ENCODE peak calls at places on chromosomes 5 and 9, in five cellular contexts. K is central memory CD4-positive, alpha-beta T cell; M is T-helper 1 cell; N is NCI-H1092; G is stimulated activated CD4-positive, alpha-beta T cell treated with anti-CD3 and anti-CD28 coated beads, TNF-alpha, amount 100 ng/mL, for 24 hours. W is an unnamed sample.
A peak's percentile ranks its signal among the peaks of the same experiment; 100 is the strongest.

GRCh38 chr5:90434116-90434714 is 24.7 kb upstream of the CETN3 start:
- DNase-seq in K (no peak), M (no peak), N (no peak), G (no peak), W (no peak)

GRCh38 chr5:148697177-148697820 is 43.0 kb upstream of the HTR4 start:
- DNase-seq in K (no peak), M (no peak), N (no peak), G (no peak), W (no peak)

GRCh38 chr5:1963941-1964451 is 81.3 kb upstream of the IRX4 start:
- DNase-seq in K (no peak), M (no peak), N (no peak), G (no peak), W (no peak)

GRCh38 chr9:109681301-109681700 is 98.7 kb upstream of the PALM2AKAP2 start:
- DNase-seq in K (no peak), M (no peak), N (no peak), G (no peak), W (no peak)

GRCh38 chr5:131270809-131271208 is 7.0 kb downstream of the CDC42SE2 start:
- DNase-seq in K (no peak), M (no peak), N (no peak), G (no peak), W (no peak)

GRCh38 chr9:14838701-14839100 is 71.5 kb downstream of the FREM1 start:
- DNase-seq in K (no peak), M (no peak), N (no peak), G (no peak), W (no peak)

GRCh38 chr5:139383275-139383992 is at the start of gene SLC23A1:
- DNase-seq in K (no peak), M (no peak), N (no peak), G (no peak), W (no peak)

GRCh38 chr9:38372685-38373619 is 19.6 kb upstream of the ALDH1B1 start:
- DNase-seq in K (no peak), M (no peak), N (no peak), G (no peak), W (no peak)

GRCh38 chr9:93937193-93937592 is 18.0 kb downstream of the BARX1 start:
- DNase-seq in K (no peak), M (no peak), N (no peak), G (no peak), W (no peak)

GRCh38 chr9:133286523-133286922 is 11.5 kb upstream of the ABO start:
- DNase-seq in K (no peak), M (no peak), N (no peak), G (no peak), W (no peak)

GRCh38 chr5:107359033-107359915 is 311.5 kb downstream of the EFNA5 start:
- DNase-seq in K (no peak), M (no peak), N (no peak), G (no peak), W (no peak)

GRCh38 chr5:177600458-177601018 is 606 bp downstream of the B4GALT7 start:
- DNase-seq in K (no peak), M (no peak), N (peak; percentile 3), G (no peak), W (no peak)

GRCh38 chr5:62143268-62144229 is 162.5 kb upstream of the KIF2A start:
- DNase-seq in K (no peak), M (no peak), N (peak; percentile 3), G (no peak), W (no peak)

GRCh38 chr9:136527721-136528710 is 17.8 kb downstream of the NOTCH1 start:
- DNase-seq in K (no peak), M (no peak), N (no peak), G (no peak), W (no peak)

GRCh38 chr5:76104027-76104426 is 20.8 kb downstream of the SV2C start:
- DNase-seq in K (no peak), M (no peak), N (no peak), G (no peak), W (no peak)

GRCh38 chr5:2659071-2659470 is 92.4 kb downstream of the IRX2 start:
- DNase-seq in K (no peak), M (no peak), N (no peak), G (no peak), W (no peak)

GRCh38 chr9:109100543-109101201 is 19.1 kb downstream of the TMEM245 start:
- DNase-seq in K (no peak), M (no peak), N (no peak), G (no peak), W (no peak)

GRCh38 chr9:113222482-113222841 is 1.1 kb downstream of the SLC31A1 start:
- DNase-seq in K (no peak), M (no peak), N (no peak), G (no peak), W (no peak)

GRCh38 chr9:97403746-97404316 is 8.1 kb upstream of the TDRD7 start:
- DNase-seq in K (no peak), M (no peak), N (no peak), G (no peak), W (no peak)

GRCh38 chr5:41286165-41286564 is 72.8 kb upstream of the C6 start:
- DNase-seq in K (no peak), M (no peak), N (no peak), G (no peak), W (no peak)

GRCh38 chr5:157963761-157964160 is 104.8 kb upstream of the CLINT1 start:
- DNase-seq in K (no peak), M (no peak), N (no peak), G (no peak), W (no peak)

GRCh38 chr5:158875272-158875679 is 224.4 kb downstream of the EBF1 start:
- DNase-seq in K (no peak), M (no peak), N (no peak), G (no peak), W (no peak)

GRCh38 chr5:117665121-117665520 is 1090.5 kb upstream of the SEMA6A start:
- DNase-seq in K (no peak), M (no peak), N (no peak), G (no peak), W (peak; percentile 31)

GRCh38 chr5:126398791-126399190 is 24.4 kb upstream of the GRAMD2B start:
- DNase-seq in K (no peak), M (no peak), N (no peak), G (no peak), W (no peak)

GRCh38 chr5:77971965-77972544 is 195.9 kb upstream of the TBCA start:
- DNase-seq in K (no peak), M (no peak), N (no peak), G (no peak), W (no peak)

GRCh38 chr5:141511771-141512325 is 23.0 kb downstream of the PCDHGC5 start:
- DNase-seq in K (no peak), M (no peak), N (no peak), G (no peak), W (no peak)

W was measured in brain pericyte.